ENCODE peak calls at places on chromosomes 5 and 9, in seven cellular contexts. L, Q, W, Y, K, E and V are unnamed samples.

GRCh38 chr9:38641985-38642864 is 21.8 kb upstream of the ANKRD18A start:
- DNase-seq in L (no peak), E (no peak), Q (no peak), Y (peak), K (peak), W (no peak), V (no peak)

GRCh38 chr5:141478321-141478945 is 2.7 kb downstream of the PCDHGC3 start:
- DNase-seq in W (no peak), Y (no peak), Q (peak), L (no peak), E (no peak), K (no peak), V (no peak)

GRCh38 chr9:121192959-121193645 is 8.6 kb downstream of the RAB14 start:
- DNase-seq in Y (no peak), Q (no peak), L (no peak), E (no peak), W (no peak), K (no peak), V (no peak)

GRCh38 chr9:122546196-122546595 is 6.7 kb upstream of the OR1N2 start:
- DNase-seq in L (no peak), Q (no peak), K (no peak), W (no peak), E (no peak), Y (peak), V (no peak)

GRCh38 chr9:123111427-123111826 is 78.0 kb downstream of the GPR21 start:
- DNase-seq in Q (no peak), Y (no peak), W (no peak), K (no peak), E (no peak), L (no peak), V (no peak)

GRCh38 chr9:121651295-121652036 is at the start of gene DAB2IP:
- DNase-seq in Q (peak), L (peak), Y (no peak), E (no peak), K (peak), W (no peak), V (no peak)

GRCh38 chr5:179732918-179733763 is 519 bp downstream of the MAML1 start:
- DNase-seq in L (peak), K (peak), W (peak), E (no peak), Q (peak), Y (peak), V (peak)

GRCh38 chr5:7325975-7326911 is 69.7 kb upstream of the ADCY2 start:
- DNase-seq in L (no peak), W (no peak), Q (no peak), E (no peak), Y (no peak), K (no peak), V (no peak)

GRCh38 chr9:72596451-72597180 is 75.2 kb downstream of the TMC1 start:
- DNase-seq in Q (no peak), L (no peak), K (no peak), Y (no peak), E (no peak), W (no peak), V (no peak)

GRCh38 chr9:727767-728166 is 113.7 kb upstream of the DMRT1 start:
- DNase-seq in L (no peak), W (no peak), Y (no peak), Q (no peak), E (no peak), K (no peak), V (no peak)

GRCh38 chr5:26009742-26010141 is 1028.6 kb downstream of the CDH9 start:
- DNase-seq in K (no peak), Q (no peak), W (no peak), Y (peak), L (no peak), E (no peak), V (no peak)

GRCh38 chr9:109813310-109813709 is 33.3 kb downstream of the PALM2AKAP2 start:
- DNase-seq in E (no peak), Y (no peak), Q (no peak), W (no peak), K (no peak), L (no peak), V (no peak)

GRCh38 chr5:179266291-179267070 is 78.8 kb downstream of the ADAMTS2 start:
- DNase-seq in Q (peak), K (no peak), E (peak), L (no peak), Y (no peak), W (no peak), V (no peak)

GRCh38 chr5:77560677-77561263 is 68.7 kb upstream of the WDR41 start:
- DNase-seq in E (no peak), Q (no peak), L (peak), W (no peak), K (no peak), Y (peak), V (peak)

GRCh38 chr9:38423273-38423938 is 848 bp downstream of the IGFBPL1 start:
- DNase-seq in L (no peak), K (no peak), Q (no peak), E (no peak), Y (no peak), W (no peak), V (no peak)

GRCh38 chr5:1246711-1247431 is 21.7 kb downstream of the SLC6A18 start:
- DNase-seq in L (no peak), Y (no peak), W (no peak), E (no peak), K (no peak), Q (peak), V (peak)

GRCh38 chr5:142065273-142065672 is 43.3 kb upstream of the NDFIP1 start:
- DNase-seq in K (peak), L (no peak), Q (no peak), W (no peak), E (no peak), Y (no peak), V (no peak)

GRCh38 chr5:149471406-149472183 is 79.6 kb downstream of the CSNK1A1 start:
- DNase-seq in K (no peak), L (no peak), W (no peak), Q (no peak), E (peak), Y (peak), V (no peak)

GRCh38 chr5:54946306-54946705 is 39.1 kb downstream of the ESM1 start:
- DNase-seq in K (no peak), Q (no peak), L (no peak), E (no peak), W (no peak), Y (no peak), V (no peak)

GRCh38 chr9:81391457-81391825 is 297.9 kb downstream of the TLE1 start:
- DNase-seq in E (no peak), L (no peak), K (no peak), Q (no peak), W (no peak), Y (no peak), V (no peak)

GRCh38 chr5:136200761-136201160 is 7.8 kb upstream of the SMIM32 start:
- DNase-seq in L (no peak), Y (no peak), W (no peak), Q (no peak), K (no peak), E (no peak), V (no peak)

GRCh38 chr5:180718810-180719453 is 20.9 kb downstream of the OR2Y1 start:
- DNase-seq in W (peak), Q (no peak), K (no peak), Y (peak), E (no peak), L (no peak), V (peak)

GRCh38 chr9:85897853-85898252 is 43.1 kb upstream of the NAA35 start:
- DNase-seq in K (no peak), W (no peak), E (no peak), L (no peak), Q (no peak), Y (no peak), V (no peak)

GRCh38 chr9:79210541-79211243 is 361.1 kb upstream of the TLE4 start:
- DNase-seq in E (no peak), Q (no peak), K (no peak), W (no peak), Y (no peak), L (no peak), V (no peak)

GRCh38 chr5:172280317-172280716 is 3.2 kb downstream of the UBTD2 start:
- DNase-seq in W (no peak), K (no peak), Q (no peak), L (no peak), E (no peak), Y (no peak), V (no peak)

GRCh38 chr5:82100303-82101077 is 128.7 kb downstream of the ATG10 start:
- DNase-seq in Q (no peak), L (no peak), W (no peak), Y (no peak), K (no peak), E (no peak), V (peak)

GRCh38 chr9:115997923-115998322 is 155.7 kb upstream of the PAPPA start:
- DNase-seq in Y (peak), W (no peak), L (no peak), E (no peak), K (no peak), Q (no peak), V (no peak)